ENCODE peak calls at places on chromosomes 6 and 20, in ten cellular contexts. G is ovary, S is IMR-90, M is tibial nerve, H is stomach, P is right lobe of liver, O is uterus, A is GM12878, C is adrenal gland, L is HCT116. I is an unnamed sample. For H3K36me3, the result is how much of the 10 kb centered on the place peaks cover.

GRCh38 chr6:141965016-141965545 is 167.6 kb upstream of the GJE1 start:
- DNase-seq in G (no peak), P (no peak), O (no peak), S (no peak), H (no peak), C (no peak), M (no peak), A (no peak), L (no peak), I (no peak)

GRCh38 chr6:70152786-70153185 is 150.1 kb downstream of the COL9A1 start:
- DNase-seq in P (no peak), H (no peak), O (no peak), M (no peak), L (no peak), C (no peak), A (no peak), S (no peak), G (no peak), I (no peak)

GRCh38 chr6:119586250-119586882 is 236.8 kb upstream of the MAN1A1 start:
- DNase-seq in H (no peak), A (peak), O (no peak), M (no peak), L (no peak), S (no peak), G (no peak), P (no peak), C (no peak), I (no peak)

GRCh38 chr6:14983599-14984296 is 262.1 kb upstream of the JARID2 start:
- DNase-seq in H (no peak), M (no peak), S (peak), C (no peak), L (no peak), G (no peak), A (no peak), P (no peak), O (no peak), I (no peak)

GRCh38 chr6:170086639-170087420 is 204.0 kb downstream of the DLL1 start:
- DNase-seq in A (no peak), O (peak), M (no peak), H (peak), G (peak), P (no peak), C (peak), S (no peak), L (no peak), I (no peak)

GRCh38 chr20:35821807-35822242 is 50.0 kb downstream of the PHF20 start:
- DNase-seq in M (no peak), G (no peak), A (no peak), S (peak), C (no peak), H (no peak), L (no peak), P (no peak), O (no peak), I (no peak)

GRCh38 chr6:148152244-148152643 is 190.4 kb upstream of the SASH1 start:
- DNase-seq in C (no peak), M (no peak), P (no peak), O (no peak), G (no peak), H (no peak), S (no peak), A (no peak), L (no peak), I (no peak)

GRCh38 chr6:160756871-160757270 is 54.8 kb downstream of the PLG start:
- DNase-seq in L (no peak), A (no peak), H (no peak), G (no peak), O (no peak), M (no peak), S (no peak), C (no peak), P (no peak), I (no peak)

GRCh38 chr6:156917213-156917612 is 140.0 kb downstream of the ARID1B start:
- DNase-seq in M (no peak), H (no peak), A (no peak), P (no peak), L (no peak), C (no peak), G (no peak), O (no peak), S (no peak), I (no peak)

GRCh38 chr6:124903797-124904196 is 58.4 kb upstream of the RNF217 start:
- DNase-seq in A (no peak), O (no peak), M (no peak), H (no peak), G (no peak), S (no peak), C (no peak), P (no peak), L (no peak), I (no peak)

GRCh38 chr6:85865665-85866372 is 223.1 kb upstream of the SYNCRIP start:
- DNase-seq in A (no peak), P (no peak), C (no peak), G (no peak), L (peak), S (peak), H (no peak), O (no peak), M (no peak), I (no peak)

GRCh38 chr6:46184114-46184513 is 13.3 kb upstream of the ENPP5 start:
- DNase-seq in C (no peak), S (peak), M (no peak), G (no peak), O (no peak), H (no peak), L (no peak), A (no peak), P (no peak), I (no peak)

GRCh38 chr6:13725570-13725969 is 13.9 kb upstream of the RANBP9 start:
- DNase-seq in C (no peak), S (peak), P (no peak), O (no peak), A (no peak), G (no peak), M (no peak), L (peak), H (peak), I (no peak)

GRCh38 chr20:62227977-62228958 is 8.2 kb upstream of the HRH3 start:
- DNase-seq in C (no peak), S (no peak), A (no peak), G (no peak), L (no peak), P (no peak), O (no peak), M (no peak), H (peak), I (no peak)

GRCh38 chr6:26312501-26313390 is 52.3 kb upstream of the BTN3A2 start:
- DNase-seq in O (peak), L (peak), A (no peak), S (peak), H (peak), C (peak), P (peak), M (peak), G (peak), I (peak)

GRCh38 chr20:19934792-19935491 is 82.2 kb upstream of the NAA20 start:
- DNase-seq in P (peak), H (peak), L (no peak), S (no peak), G (peak), A (no peak), M (no peak), C (peak), O (peak), I (peak)

GRCh38 chr20:44861547-44862006 is 23.9 kb upstream of the YWHAB start:
- DNase-seq in G (peak), C (peak), L (no peak), O (peak), P (no peak), S (peak), M (no peak), H (peak), A (no peak), I (no peak)

GRCh38 chr6:79421707-79422484 is 115.3 kb downstream of the LCA5 start:
- DNase-seq in G (no peak), L (no peak), M (no peak), C (peak), S (peak), O (no peak), A (peak), H (no peak), P (no peak), I (peak)

GRCh38 chr6:149224399-149224798 is 93.1 kb upstream of the TAB2 start:
- DNase-seq in M (no peak), L (no peak), O (no peak), H (no peak), S (no peak), G (no peak), C (no peak), A (no peak), P (no peak), I (no peak)

GRCh38 chr20:8213831-8214587 is 81.9 kb downstream of the PLCB1 start:
- DNase-seq in S (no peak), H (no peak), M (no peak), P (no peak), G (no peak), L (no peak), A (peak), O (no peak), C (no peak), I (no peak)

GRCh38 chr6:7629321-7629720 is 39.3 kb downstream of the SNRNP48 start:
- DNase-seq in P (no peak), C (no peak), S (no peak), A (no peak), O (no peak), L (no peak), G (no peak), M (no peak), H (no peak), I (no peak)

GRCh38 chr20:38842558-38842981 is 37.1 kb downstream of the PPP1R16B start:
- DNase-seq in H (peak), L (no peak), P (no peak), M (no peak), O (no peak), C (no peak), A (peak), G (no peak), S (no peak), I (no peak)

GRCh38 chr6:134594881-134595280 is 277.0 kb upstream of the SGK1 start:
- DNase-seq in L (no peak), S (no peak), A (no peak), P (no peak), G (no peak), C (no peak), O (no peak), M (no peak), H (no peak), I (no peak)

GRCh38 chr20:48350291-48350988 is 477.4 kb downstream of the PREX1 start:
- DNase-seq in A (no peak), H (no peak), S (no peak), O (no peak), P (no peak), G (no peak), C (no peak), L (no peak), M (no peak), I (no peak)

GRCh38 chr6:152642578-152643375 is 5.6 kb upstream of the SYNE1 start:
- DNase-seq in G (peak), O (peak), A (no peak), L (peak), C (peak), P (peak), H (peak), S (peak), M (no peak), I (peak)

GRCh38 chr6:128112494-128112893 is 211.6 kb upstream of the THEMIS start:
- DNase-seq in C (no peak), O (no peak), M (no peak), A (no peak), G (no peak), P (no peak), S (peak), H (no peak), L (no peak), I (no peak)

GRCh38 chr6:82362868-82363267 is 749 bp upstream of the TPBG start:
- DNase-seq in H (no peak), P (no peak), G (no peak), A (no peak), O (peak), S (peak), M (no peak), C (no peak), L (no peak), I (no peak)

GRCh38 chr20:13007596-13007995 is 1.2 kb upstream of the SPTLC3 start:
- DNase-seq in L (no peak), A (no peak), O (no peak), C (no peak), G (no peak), M (no peak), P (no peak), H (no peak), S (no peak), I (no peak)

GRCh38 chr20:13006825-13007224 is 1.9 kb upstream of the SPTLC3 start:
- DNase-seq in S (peak), P (no peak), L (no peak), C (no peak), G (no peak), H (no peak), O (no peak), M (no peak), A (no peak), I (no peak)

GRCh38 chr20:13009682-13010406 is 1.1 kb downstream of the SPTLC3 start:
- DNase-seq in S (peak), C (peak), M (no peak), A (peak), H (no peak), L (no peak), G (peak), O (peak), P (no peak), I (peak)

GRCh38 chr20:13012886-13013285 is 4.1 kb downstream of the SPTLC3 start:
- DNase-seq in S (no peak), O (no peak), P (no peak), L (no peak), H (no peak), C (no peak), G (no peak), A (no peak), M (no peak), I (no peak)

DNA sequence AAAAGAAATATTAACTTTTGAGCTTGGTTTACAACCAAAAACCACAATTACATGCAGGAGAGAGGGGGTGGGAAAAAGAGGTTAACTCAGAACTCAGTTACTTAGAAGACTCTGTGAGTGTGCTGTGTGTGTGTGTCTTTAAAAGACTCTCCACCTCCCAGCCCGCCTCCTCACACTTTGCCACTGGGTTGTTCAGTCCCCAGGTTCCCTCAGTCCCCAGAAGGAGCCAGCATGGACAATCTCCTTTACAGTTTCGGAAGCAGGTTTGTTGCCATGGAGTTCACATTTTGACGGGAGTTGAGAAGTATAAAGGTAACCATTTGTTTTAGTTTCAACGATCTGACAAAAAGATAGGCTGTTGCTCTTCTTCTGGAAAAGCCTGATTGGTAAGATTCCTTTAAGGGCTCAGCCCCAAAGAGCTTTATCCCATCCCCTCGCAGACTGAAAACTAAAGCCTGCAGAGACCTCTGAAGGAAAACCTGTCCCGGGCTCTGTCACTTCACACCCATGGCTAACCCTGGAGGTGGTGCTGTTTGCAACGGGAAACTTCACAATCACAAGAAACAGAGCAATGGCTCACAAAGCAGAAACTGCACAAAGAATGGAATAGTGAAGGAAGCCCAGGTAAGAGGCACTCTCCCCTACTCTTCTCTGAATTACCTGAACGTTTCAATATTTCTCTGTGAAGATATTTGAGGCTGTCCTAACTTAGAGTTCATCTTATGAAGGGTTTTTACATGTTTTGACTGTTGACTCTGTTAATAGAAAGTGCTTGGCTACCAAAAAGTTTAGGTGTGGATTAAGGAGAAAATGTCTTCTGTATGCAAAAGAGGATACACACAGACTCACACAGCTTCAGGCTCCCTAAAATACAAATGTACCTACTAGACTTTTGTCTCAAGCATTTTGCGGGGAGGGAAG is at the start of gene SPTLC3:
- DNase-seq in G (peak), C (peak), H (peak), A (no peak), S (peak), O (no peak), M (peak), P (peak), L (no peak), I (peak)
- TF ChIP-seq POLR2A in G (peak), C (no peak), H (no peak), A (no peak), S (no peak), O (no peak), M (peak), P (peak), L (no peak), I (no peak)

GRCh38 chr20:480044-480443 is 17.7 kb upstream of the TBC1D20 start:
- DNase-seq in M (no peak), A (no peak), H (no peak), P (no peak), O (no peak), L (no peak), S (no peak), G (no peak), C (no peak), I (no peak)
- H3K36me3 ChIP-seq in M (under half), A (under half), H (half or more), P (under half), O (under half), L (under half), S (under half), G (under half), C (under half), I (under half)

DNA sequence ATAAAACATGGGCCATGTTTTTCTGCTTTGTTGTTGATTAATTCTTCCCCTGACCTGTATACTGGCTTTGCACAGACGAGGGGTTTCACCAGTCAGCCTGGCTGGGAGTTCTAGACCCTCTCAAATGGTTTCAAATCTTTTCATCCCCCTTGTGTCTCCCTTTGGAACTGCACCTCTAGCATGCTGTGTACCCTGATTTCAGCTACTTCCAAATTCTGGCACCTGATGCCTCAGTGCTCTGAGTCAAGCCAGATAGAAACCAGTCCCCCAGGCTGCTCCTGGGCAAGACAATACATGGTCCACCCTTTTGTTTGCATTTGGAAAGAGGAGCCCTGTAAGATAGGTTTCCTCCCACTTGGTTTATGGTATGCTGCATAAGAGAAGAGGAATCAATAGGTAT is 290.2 kb downstream of the BTBD3 start:
- DNase-seq in L (peak), O (no peak), H (peak), M (no peak), S (peak), G (no peak), P (no peak), A (no peak), C (peak), I (no peak)
- TF ChIP-seq CTCF in L (peak), O (no peak), H (no peak), M (no peak), S (peak), G (no peak), P (peak), A (peak), C (peak), I (peak)

GRCh38 chr6:158642805-158643489 is 1.6 kb downstream of the DYNLT1 start:
- DNase-seq in O (no peak), H (peak), G (no peak), C (no peak), A (no peak), M (no peak), S (peak), L (no peak), P (no peak), I (no peak)
- TF ChIP-seq POLR2A in O (no peak), H (no peak), G (no peak), C (no peak), A (no peak), M (no peak), S (no peak), L (no peak), P (no peak), I (no peak)

GRCh38 chr6:138238368-138238767 is 20.1 kb upstream of the PBOV1 start:
- DNase-seq in C (no peak), M (no peak), O (no peak), H (no peak), P (no peak), S (no peak), A (no peak), G (no peak), L (no peak), I (no peak)

GRCh38 chr6:138241381-138241780 is 23.1 kb upstream of the PBOV1 start:
- DNase-seq in P (no peak), G (no peak), O (no peak), A (no peak), M (no peak), S (no peak), C (no peak), L (no peak), H (no peak), I (no peak)

GRCh38 chr6:138240476-138241245 is 22.4 kb upstream of the PBOV1 start:
- DNase-seq in C (no peak), S (no peak), A (no peak), P (no peak), O (no peak), M (no peak), L (no peak), G (no peak), H (no peak), I (no peak)

GRCh38 chr6:138241893-138242292 is 23.6 kb upstream of the PBOV1 start:
- DNase-seq in O (no peak), L (no peak), H (no peak), A (no peak), P (no peak), S (no peak), M (no peak), G (no peak), C (no peak), I (no peak)

DNA sequence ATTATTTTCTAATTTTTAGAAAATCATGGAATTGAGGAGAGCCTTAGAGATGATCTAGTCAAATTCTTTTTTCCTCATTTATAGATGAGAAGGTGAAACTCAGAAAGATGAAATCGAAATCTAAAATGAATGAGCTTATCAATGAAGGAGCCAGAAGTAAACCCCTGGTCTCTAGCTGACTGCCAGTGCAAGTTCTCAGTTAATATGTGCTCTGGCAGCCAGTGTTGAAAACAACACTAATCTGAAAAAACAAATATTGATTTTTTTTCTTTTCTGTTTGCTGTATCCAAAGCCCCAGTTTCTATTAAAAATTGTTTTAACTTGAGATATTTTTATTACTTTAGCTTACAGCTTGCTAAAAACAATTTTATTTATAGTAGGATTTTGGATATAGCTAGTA is 21.5 kb upstream of the PBOV1 start:
- DNase-seq in H (no peak), A (no peak), S (no peak), M (no peak), C (no peak), G (no peak), L (no peak), O (no peak), P (no peak), I (no peak)
- H3K36me3 ChIP-seq in H (under half), A (under half), S (under half), M (under half), C (under half), G (under half), L (under half), O (under half), P (under half), I (under half)

GRCh38 chr6:74939309-74939708 is 266.5 kb downstream of the COL12A1 start:
- DNase-seq in P (no peak), O (no peak), C (no peak), H (no peak), A (no peak), L (peak), G (no peak), S (no peak), M (no peak), I (no peak)
- TF ChIP-seq CTCF in P (no peak), O (no peak), C (no peak), H (no peak), A (no peak), L (peak), G (no peak), S (no peak), M (no peak), I (no peak)

I was measured in heart left ventricle.